ENCODE peak calls at places on chromosomes 4 and X, in eight cellular contexts. One of them, this sample, is unnamed.

GRCh38 chr4:140861359-140862181 is 105.4 kb upstream of the TBC1D9 start:
- DNase-seq in AG10803: peak; percentile 91
- DNase-seq in endodermal cell: peak; percentile 81
- DNase-seq in breast epithelium: no peak
- DNase-seq in MM.1S: peak; percentile 77
- DNase-seq in neural progenitor cell: peak; percentile 80
- DNase-seq in fibroblast of pulmonary artery: peak; percentile 93
- DNase-seq in IMR-90: peak; percentile 91
- DNase-seq in this sample: peak; percentile 87

GRCh38 chr4:110414590-110414989 is 61.4 kb upstream of the ENPEP start:
- DNase-seq in AG10803: no peak
- DNase-seq in endodermal cell: no peak
- DNase-seq in breast epithelium: no peak
- DNase-seq in MM.1S: no peak
- DNase-seq in neural progenitor cell: no peak
- DNase-seq in fibroblast of pulmonary artery: no peak
- DNase-seq in IMR-90: no peak
- DNase-seq in this sample: no peak

GRCh38 chr4:51842167-51842553 is 793 bp upstream of the DCUN1D4 start:
- DNase-seq in AG10803: peak; percentile 25
- DNase-seq in endodermal cell: no peak
- DNase-seq in breast epithelium: no peak
- DNase-seq in MM.1S: no peak
- DNase-seq in neural progenitor cell: peak; percentile 53
- DNase-seq in fibroblast of pulmonary artery: peak; percentile 38
- DNase-seq in IMR-90: peak; percentile 25
- DNase-seq in this sample: no peak

GRCh38 chrX:20913760-20914159 is 460.5 kb upstream of the CNKSR2 start:
- DNase-seq in AG10803: no peak
- DNase-seq in endodermal cell: peak; percentile 75
- DNase-seq in breast epithelium: no peak
- DNase-seq in MM.1S: no peak
- DNase-seq in neural progenitor cell: peak; percentile 54
- DNase-seq in fibroblast of pulmonary artery: peak; percentile 13
- DNase-seq in IMR-90: no peak
- DNase-seq in this sample: no peak

GRCh38 chr4:158020175-158020574 is 152.7 kb downstream of the GASK1B start:
- DNase-seq in AG10803: peak; percentile 88
- DNase-seq in endodermal cell: no peak
- DNase-seq in breast epithelium: no peak
- DNase-seq in MM.1S: no peak
- DNase-seq in neural progenitor cell: no peak
- DNase-seq in fibroblast of pulmonary artery: peak; percentile 91
- DNase-seq in IMR-90: peak; percentile 96
- DNase-seq in this sample: no peak

GRCh38 chrX:129019412-129019811 is 503.9 kb downstream of the SMARCA1 start:
- DNase-seq in AG10803: no peak
- DNase-seq in endodermal cell: no peak
- DNase-seq in breast epithelium: no peak
- DNase-seq in MM.1S: no peak
- DNase-seq in neural progenitor cell: no peak
- DNase-seq in fibroblast of pulmonary artery: no peak
- DNase-seq in IMR-90: no peak
- DNase-seq in this sample: no peak

GRCh38 chr4:77169496-77169895 is 12.5 kb downstream of the CCNG2 start:
- DNase-seq in AG10803: peak; percentile 33
- DNase-seq in endodermal cell: no peak
- DNase-seq in breast epithelium: no peak
- DNase-seq in MM.1S: no peak
- DNase-seq in neural progenitor cell: peak; percentile 64
- DNase-seq in fibroblast of pulmonary artery: no peak
- DNase-seq in IMR-90: peak; percentile 67
- DNase-seq in this sample: no peak

GRCh38 chrX:23394421-23394820 is 59.8 kb downstream of the PTCHD1 start:
- DNase-seq in AG10803: no peak
- DNase-seq in endodermal cell: no peak
- DNase-seq in breast epithelium: no peak
- DNase-seq in MM.1S: peak; percentile 36
- DNase-seq in neural progenitor cell: no peak
- DNase-seq in fibroblast of pulmonary artery: no peak
- DNase-seq in IMR-90: no peak
- DNase-seq in this sample: no peak

GRCh38 chr4:87589531-87589930 is 18.8 kb upstream of the DSPP start:
- DNase-seq in AG10803: peak; percentile 90
- DNase-seq in endodermal cell: no peak
- DNase-seq in breast epithelium: no peak
- DNase-seq in MM.1S: peak; percentile 31
- DNase-seq in neural progenitor cell: no peak
- DNase-seq in fibroblast of pulmonary artery: peak; percentile 93
- DNase-seq in IMR-90: peak; percentile 90
- DNase-seq in this sample: no peak

GRCh38 chr4:37685211-37685725 is 908 bp downstream of the RELL1 start:
- DNase-seq in AG10803: peak; percentile 82
- DNase-seq in endodermal cell: no peak
- DNase-seq in breast epithelium: no peak
- DNase-seq in MM.1S: peak; percentile 51
- DNase-seq in neural progenitor cell: peak; percentile 16
- DNase-seq in fibroblast of pulmonary artery: peak; percentile 55
- DNase-seq in IMR-90: peak; percentile 82
- DNase-seq in this sample: peak; percentile 47

DNA sequence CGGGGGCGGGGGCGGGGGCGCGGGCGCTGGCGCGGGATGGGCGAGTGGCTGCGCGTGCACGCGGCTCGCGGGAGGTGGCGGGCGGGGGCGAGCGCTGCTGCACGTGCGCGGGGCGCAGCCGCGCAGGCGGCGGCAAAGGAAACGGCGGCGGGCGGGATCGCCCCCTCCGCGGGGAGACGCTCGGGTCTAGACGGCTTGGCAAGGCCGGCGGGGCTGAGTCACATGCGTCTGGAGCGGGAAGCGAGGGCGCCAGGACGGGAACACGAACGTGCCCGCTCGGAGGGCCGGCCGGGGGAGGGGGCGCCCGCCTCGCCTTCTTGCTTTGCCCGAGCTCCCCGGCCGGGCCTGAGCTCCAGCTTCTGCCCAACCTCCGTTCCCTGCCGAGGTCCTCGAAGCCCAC is 4.3 kb upstream of the HAUS7 start:
- DNase-seq in AG10803: peak; percentile 57
- DNase-seq in endodermal cell: peak; percentile 68
- DNase-seq in breast epithelium: peak; percentile 60
- DNase-seq in MM.1S: no peak
- DNase-seq in neural progenitor cell: peak; percentile 68
- DNase-seq in fibroblast of pulmonary artery: peak; percentile 61
- DNase-seq in IMR-90: peak; percentile 46
- DNase-seq in this sample: no peak
- H3K4me3 ChIP-seq in AG10803: no peak overlapping the region
- H3K4me3 ChIP-seq in endodermal cell: no peak overlapping the region
- H3K4me3 ChIP-seq in breast epithelium: peak overlapping the region; percentile 35
- H3K4me3 ChIP-seq in MM.1S: no peak overlapping the region
- H3K4me3 ChIP-seq in neural progenitor cell: no peak overlapping the region
- H3K4me3 ChIP-seq in fibroblast of pulmonary artery: no peak overlapping the region
- H3K4me3 ChIP-seq in IMR-90: no peak overlapping the region
- H3K4me3 ChIP-seq in this sample: no peak overlapping the region

DNA sequence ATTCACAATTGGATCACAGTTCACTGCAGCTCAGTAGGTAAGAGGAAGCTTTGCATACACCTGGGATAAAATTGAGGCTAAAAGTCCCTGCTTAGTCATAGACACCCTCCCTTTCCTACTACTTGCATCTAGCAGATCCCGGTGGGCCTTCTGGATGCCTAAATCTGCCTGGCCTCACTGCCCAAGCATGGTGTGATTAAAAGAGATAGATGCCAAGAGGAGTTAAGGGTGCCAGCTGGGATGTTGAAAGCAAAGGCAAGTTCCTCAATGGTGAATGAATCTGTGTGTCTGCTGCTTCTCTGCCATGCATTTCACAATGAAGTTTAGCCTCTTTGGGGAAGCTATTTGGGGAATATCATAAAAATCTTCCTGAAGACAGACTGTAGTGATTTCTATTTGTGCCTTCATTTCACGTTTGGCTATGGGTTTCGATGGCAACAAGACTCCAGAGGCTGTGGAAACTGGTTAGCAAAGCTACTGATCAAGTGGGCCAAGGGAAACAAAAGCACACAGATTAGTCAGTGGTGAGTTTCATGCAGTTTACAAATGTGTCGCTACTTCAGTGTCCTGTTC is 534.0 kb downstream of the ANKRD50 start:
- DNase-seq in AG10803: peak; percentile 31
- DNase-seq in endodermal cell: no peak
- DNase-seq in breast epithelium: no peak
- DNase-seq in MM.1S: no peak
- DNase-seq in neural progenitor cell: no peak
- DNase-seq in fibroblast of pulmonary artery: peak; percentile 39
- DNase-seq in IMR-90: peak; percentile 58
- DNase-seq in this sample: no peak
- H3K4me3 ChIP-seq in AG10803: no peak overlapping the region
- H3K4me3 ChIP-seq in endodermal cell: no peak overlapping the region
- H3K4me3 ChIP-seq in breast epithelium: no peak overlapping the region
- H3K4me3 ChIP-seq in MM.1S: no peak overlapping the region
- H3K4me3 ChIP-seq in neural progenitor cell: no peak overlapping the region
- H3K4me3 ChIP-seq in fibroblast of pulmonary artery: no peak overlapping the region
- H3K4me3 ChIP-seq in IMR-90: no peak overlapping the region
- H3K4me3 ChIP-seq in this sample: no peak overlapping the region

GRCh38 chr4:6141554-6141953 is 58.8 kb downstream of the JAKMIP1 start:
- DNase-seq in AG10803: no peak
- DNase-seq in endodermal cell: no peak
- DNase-seq in breast epithelium: no peak
- DNase-seq in MM.1S: no peak
- DNase-seq in neural progenitor cell: no peak
- DNase-seq in fibroblast of pulmonary artery: no peak
- DNase-seq in IMR-90: no peak
- DNase-seq in this sample: no peak

GRCh38 chr4:6142511-6142910 is 57.8 kb downstream of the JAKMIP1 start:
- DNase-seq in AG10803: no peak
- DNase-seq in endodermal cell: no peak
- DNase-seq in breast epithelium: no peak
- DNase-seq in MM.1S: no peak
- DNase-seq in neural progenitor cell: no peak
- DNase-seq in fibroblast of pulmonary artery: no peak
- DNase-seq in IMR-90: no peak
- DNase-seq in this sample: no peak

GRCh38 chr4:6147441-6147840 is 52.9 kb downstream of the JAKMIP1 start:
- DNase-seq in AG10803: no peak
- DNase-seq in endodermal cell: no peak
- DNase-seq in breast epithelium: no peak
- DNase-seq in MM.1S: no peak
- DNase-seq in neural progenitor cell: no peak
- DNase-seq in fibroblast of pulmonary artery: no peak
- DNase-seq in IMR-90: no peak
- DNase-seq in this sample: no peak

GRCh38 chr4:6142935-6143602 is 57.3 kb downstream of the JAKMIP1 start:
- DNase-seq in AG10803: no peak
- DNase-seq in endodermal cell: no peak
- DNase-seq in breast epithelium: no peak
- DNase-seq in MM.1S: no peak
- DNase-seq in neural progenitor cell: no peak
- DNase-seq in fibroblast of pulmonary artery: no peak
- DNase-seq in IMR-90: no peak
- DNase-seq in this sample: no peak

DNA sequence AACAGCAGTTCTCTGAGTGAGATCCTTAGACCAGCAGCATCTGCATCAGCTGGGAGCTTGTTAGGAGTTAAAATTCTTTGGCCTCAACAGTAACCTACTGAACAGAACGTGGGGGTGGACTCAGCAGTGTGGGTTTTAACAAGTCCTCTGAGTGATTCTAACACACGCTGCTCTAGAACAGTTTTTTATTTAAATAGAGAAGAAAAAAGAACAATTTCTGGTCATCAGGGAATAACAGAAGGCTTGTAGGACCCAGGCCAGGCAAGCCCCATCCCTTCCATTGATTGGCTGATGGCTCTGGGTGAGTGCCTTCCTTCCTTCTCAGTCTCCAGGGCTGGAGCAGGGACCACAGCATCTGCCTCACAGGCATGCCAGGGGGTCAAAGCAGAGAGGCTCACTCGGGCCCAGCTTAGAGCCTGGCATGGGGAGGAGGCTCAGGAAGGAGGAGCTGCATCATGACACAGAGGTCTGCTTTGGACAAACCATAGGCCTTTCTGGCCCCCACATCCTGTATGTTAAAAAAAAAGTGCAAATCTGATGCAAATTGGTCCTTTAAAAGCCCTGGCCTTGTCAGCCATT is 56.7 kb downstream of the JAKMIP1 start:
- DNase-seq in AG10803: no peak
- DNase-seq in endodermal cell: no peak
- DNase-seq in breast epithelium: no peak
- DNase-seq in MM.1S: no peak
- DNase-seq in neural progenitor cell: no peak
- DNase-seq in fibroblast of pulmonary artery: no peak
- DNase-seq in IMR-90: no peak
- DNase-seq in this sample: no peak
- H3K4me3 ChIP-seq in AG10803: no peak overlapping the region
- H3K4me3 ChIP-seq in endodermal cell: no peak overlapping the region
- H3K4me3 ChIP-seq in breast epithelium: no peak overlapping the region
- H3K4me3 ChIP-seq in MM.1S: no peak overlapping the region
- H3K4me3 ChIP-seq in neural progenitor cell: no peak overlapping the region
- H3K4me3 ChIP-seq in fibroblast of pulmonary artery: no peak overlapping the region
- H3K4me3 ChIP-seq in IMR-90: no peak overlapping the region
- H3K4me3 ChIP-seq in this sample: no peak overlapping the region

DNA sequence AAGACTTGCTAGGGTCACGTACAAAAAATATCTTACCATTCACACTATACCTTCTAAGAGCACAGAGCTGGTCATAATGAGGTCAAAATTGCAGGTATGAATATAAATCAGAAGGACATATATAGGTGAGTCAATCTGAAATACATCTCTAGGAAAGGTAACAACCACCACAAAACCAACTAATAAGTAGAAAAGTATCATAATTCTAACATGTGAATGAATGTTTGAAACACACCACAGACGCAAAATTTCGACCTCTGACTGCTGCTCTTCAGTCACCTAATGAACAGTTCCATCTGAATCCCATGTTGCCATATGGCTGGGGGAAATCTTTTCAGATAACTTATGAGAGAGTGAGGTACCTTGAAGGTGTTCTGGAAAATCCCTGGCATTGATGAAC is 22.1 kb downstream of the STAP1 start:
- DNase-seq in AG10803: no peak
- DNase-seq in endodermal cell: no peak
- DNase-seq in breast epithelium: no peak
- DNase-seq in MM.1S: no peak
- DNase-seq in neural progenitor cell: no peak
- DNase-seq in fibroblast of pulmonary artery: no peak
- DNase-seq in IMR-90: no peak
- DNase-seq in this sample: peak; percentile 45
- H3K4me3 ChIP-seq in AG10803: no peak overlapping the region
- H3K4me3 ChIP-seq in endodermal cell: no peak overlapping the region
- H3K4me3 ChIP-seq in breast epithelium: no peak overlapping the region
- H3K4me3 ChIP-seq in MM.1S: no peak overlapping the region
- H3K4me3 ChIP-seq in neural progenitor cell: no peak overlapping the region
- H3K4me3 ChIP-seq in fibroblast of pulmonary artery: no peak overlapping the region
- H3K4me3 ChIP-seq in IMR-90: no peak overlapping the region
- H3K4me3 ChIP-seq in this sample: no peak overlapping the region

This sample was measured in GM12865.